ENCODE peak calls at places on chromosomes 1 and 21, in nine cellular contexts. One of them, this sample, is unnamed. For H3K36me3 and H3K4me1, the result is how much of the 10 kb centered on the place peaks cover.

GRCh38 chr1:64516803-64517568 is 47.1 kb downstream of the CACHD1 start:
- DNase-seq in heart right ventricle: no peak
- DNase-seq in A673: no peak
- DNase-seq in GM23248: peak
- DNase-seq in IMR-90: peak
- DNase-seq in esophagus squamous epithelium: no peak
- DNase-seq in effector memory CD4-positive, alpha-beta T cell: no peak
- DNase-seq in aorta: no peak
- DNase-seq in mucosa of descending colon: no peak
- DNase-seq in this sample: no peak

GRCh38 chr1:164602480-164603093 is 43.6 kb downstream of the PBX1 start:
- DNase-seq in effector memory CD4-positive, alpha-beta T cell: no peak
- DNase-seq in IMR-90: peak
- DNase-seq in mucosa of descending colon: peak
- DNase-seq in esophagus squamous epithelium: no peak
- DNase-seq in A673: peak
- DNase-seq in heart right ventricle: peak
- DNase-seq in GM23248: peak
- DNase-seq in aorta: no peak
- DNase-seq in this sample: peak

GRCh38 chr1:85496881-85497582 is 32.1 kb upstream of the DDAH1 start:
- DNase-seq in esophagus squamous epithelium: no peak
- DNase-seq in aorta: no peak
- DNase-seq in A673: no peak
- DNase-seq in heart right ventricle: no peak
- DNase-seq in GM23248: peak
- DNase-seq in mucosa of descending colon: no peak
- DNase-seq in effector memory CD4-positive, alpha-beta T cell: no peak
- DNase-seq in IMR-90: peak
- DNase-seq in this sample: no peak

GRCh38 chr1:230877139-230877923 is 9.0 kb upstream of the C1orf198 start:
- DNase-seq in A673: no peak
- DNase-seq in aorta: no peak
- DNase-seq in esophagus squamous epithelium: no peak
- DNase-seq in effector memory CD4-positive, alpha-beta T cell: no peak
- DNase-seq in IMR-90: peak
- DNase-seq in mucosa of descending colon: no peak
- DNase-seq in GM23248: peak
- DNase-seq in heart right ventricle: no peak
- DNase-seq in this sample: no peak

GRCh38 chr21:45093064-45093532 is 18.7 kb downstream of the ADARB1 start:
- DNase-seq in heart right ventricle: peak
- DNase-seq in effector memory CD4-positive, alpha-beta T cell: no peak
- DNase-seq in IMR-90: no peak
- DNase-seq in GM23248: no peak
- DNase-seq in esophagus squamous epithelium: no peak
- DNase-seq in mucosa of descending colon: no peak
- DNase-seq in aorta: peak
- DNase-seq in A673: no peak
- DNase-seq in this sample: no peak

GRCh38 chr1:1544544-1544943 is 4.1 kb upstream of the TMEM240 start:
- DNase-seq in GM23248: no peak
- DNase-seq in A673: no peak
- DNase-seq in aorta: no peak
- DNase-seq in effector memory CD4-positive, alpha-beta T cell: no peak
- DNase-seq in heart right ventricle: no peak
- DNase-seq in IMR-90: no peak
- DNase-seq in mucosa of descending colon: no peak
- DNase-seq in esophagus squamous epithelium: no peak
- DNase-seq in this sample: no peak

GRCh38 chr1:178931843-178932551 is 61.1 kb upstream of the ANGPTL1 start:
- DNase-seq in heart right ventricle: peak
- DNase-seq in mucosa of descending colon: peak
- DNase-seq in A673: peak
- DNase-seq in aorta: peak
- DNase-seq in esophagus squamous epithelium: no peak
- DNase-seq in GM23248: peak
- DNase-seq in effector memory CD4-positive, alpha-beta T cell: no peak
- DNase-seq in IMR-90: peak
- DNase-seq in this sample: no peak

GRCh38 chr1:14190508-14190907 is 408.0 kb upstream of the KAZN start:
- DNase-seq in A673: no peak
- DNase-seq in aorta: no peak
- DNase-seq in GM23248: peak
- DNase-seq in heart right ventricle: no peak
- DNase-seq in effector memory CD4-positive, alpha-beta T cell: no peak
- DNase-seq in IMR-90: no peak
- DNase-seq in esophagus squamous epithelium: no peak
- DNase-seq in mucosa of descending colon: no peak
- DNase-seq in this sample: peak

GRCh38 chr1:205568469-205569361 is 63.1 kb downstream of the ELK4 start:
- DNase-seq in GM23248: peak
- DNase-seq in mucosa of descending colon: no peak
- DNase-seq in heart right ventricle: no peak
- DNase-seq in effector memory CD4-positive, alpha-beta T cell: no peak
- DNase-seq in A673: no peak
- DNase-seq in IMR-90: no peak
- DNase-seq in esophagus squamous epithelium: no peak
- DNase-seq in aorta: no peak
- DNase-seq in this sample: no peak

GRCh38 chr21:30256100-30256499 is 26.6 kb downstream of the KRTAP24-1 start:
- DNase-seq in GM23248: no peak
- DNase-seq in effector memory CD4-positive, alpha-beta T cell: no peak
- DNase-seq in IMR-90: no peak
- DNase-seq in heart right ventricle: no peak
- DNase-seq in aorta: no peak
- DNase-seq in A673: no peak
- DNase-seq in esophagus squamous epithelium: no peak
- DNase-seq in mucosa of descending colon: no peak
- DNase-seq in this sample: peak

GRCh38 chr1:204369006-204369726 is 9.4 kb upstream of the PLEKHA6 start:
- DNase-seq in esophagus squamous epithelium: no peak
- DNase-seq in effector memory CD4-positive, alpha-beta T cell: no peak
- DNase-seq in A673: no peak
- DNase-seq in aorta: no peak
- DNase-seq in IMR-90: no peak
- DNase-seq in GM23248: no peak
- DNase-seq in heart right ventricle: no peak
- DNase-seq in mucosa of descending colon: no peak
- DNase-seq in this sample: no peak

DNA sequence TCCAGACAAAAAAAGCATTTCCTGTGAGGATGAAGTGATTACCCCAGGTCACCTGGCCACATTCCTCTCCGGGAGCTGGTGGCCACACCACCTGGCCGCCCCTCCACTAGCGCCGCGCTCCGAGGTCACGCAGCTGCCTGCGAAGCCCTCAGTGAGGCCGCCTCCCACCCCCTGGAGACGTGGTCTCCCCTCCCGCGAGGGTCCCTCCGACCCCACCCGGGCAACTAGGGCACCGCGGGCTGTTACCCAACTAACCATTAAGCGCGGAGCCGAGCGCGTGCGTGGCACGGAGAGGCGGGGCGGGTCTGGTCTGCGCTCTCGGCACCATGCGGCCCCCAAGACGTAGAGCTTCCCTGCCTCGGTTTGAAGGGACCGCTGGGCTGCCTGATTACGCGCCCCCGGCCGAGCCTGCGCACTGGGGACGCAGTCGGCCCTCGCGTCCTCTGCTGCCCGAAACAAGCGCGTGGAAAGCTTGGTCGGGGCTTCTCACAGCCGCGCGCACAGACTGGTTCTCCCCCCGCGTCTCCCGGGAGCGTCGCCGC is 106.5 kb downstream of the SLC16A1 start:
- DNase-seq in esophagus squamous epithelium: no peak
- DNase-seq in IMR-90: peak
- DNase-seq in aorta: peak
- DNase-seq in effector memory CD4-positive, alpha-beta T cell: no peak
- DNase-seq in GM23248: peak
- DNase-seq in mucosa of descending colon: peak
- DNase-seq in heart right ventricle: peak
- DNase-seq in A673: peak
- DNase-seq in this sample: no peak
- H3K4me3 ChIP-seq in esophagus squamous epithelium: peak
- H3K4me3 ChIP-seq in IMR-90: peak
- H3K4me3 ChIP-seq in aorta: no peak
- H3K4me3 ChIP-seq in effector memory CD4-positive, alpha-beta T cell: peak
- H3K4me3 ChIP-seq in GM23248: peak
- H3K4me3 ChIP-seq in mucosa of descending colon: no peak
- H3K4me3 ChIP-seq in heart right ventricle: peak
- H3K4me3 ChIP-seq in A673: peak
- H3K4me3 ChIP-seq in this sample: peak

DNA sequence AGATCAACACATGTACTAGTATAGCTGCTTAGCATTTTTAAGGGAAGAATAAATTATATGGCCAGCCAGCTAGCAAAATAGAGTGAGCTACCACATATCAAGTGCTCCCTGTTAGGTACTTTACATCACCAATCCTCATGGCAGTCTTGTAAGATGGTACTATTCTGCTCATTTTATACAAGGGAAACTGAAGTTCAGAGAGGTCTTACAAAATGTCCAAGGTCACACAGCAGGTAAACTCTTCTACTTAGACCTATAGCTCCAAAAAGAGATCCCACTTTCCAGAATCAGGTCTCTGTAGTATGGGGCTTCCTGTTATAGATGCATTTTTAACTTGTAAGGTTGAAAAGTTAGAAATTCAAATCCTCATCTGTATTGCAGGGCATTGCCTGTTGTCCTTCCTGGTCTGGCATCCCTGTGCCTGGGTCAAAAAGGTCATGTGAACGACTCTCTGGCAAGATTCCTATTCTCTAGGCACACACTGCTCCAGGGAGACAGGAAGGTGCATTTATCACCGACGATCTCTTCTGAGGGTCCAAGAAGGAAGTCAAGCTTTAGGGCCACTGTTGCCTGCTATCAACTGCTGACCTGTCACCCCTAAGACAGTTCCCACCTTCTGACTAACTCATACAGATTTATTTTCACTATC is 41.1 kb downstream of the TRIT1 start:
- DNase-seq in heart right ventricle: no peak
- DNase-seq in IMR-90: no peak
- DNase-seq in GM23248: no peak
- DNase-seq in mucosa of descending colon: no peak
- DNase-seq in esophagus squamous epithelium: no peak
- DNase-seq in A673: no peak
- DNase-seq in effector memory CD4-positive, alpha-beta T cell: no peak
- DNase-seq in aorta: no peak
- DNase-seq in this sample: no peak
- H3K36me3 ChIP-seq in heart right ventricle: half or more
- H3K36me3 ChIP-seq in IMR-90: under half
- H3K36me3 ChIP-seq in GM23248: half or more
- H3K36me3 ChIP-seq in mucosa of descending colon: under half
- H3K36me3 ChIP-seq in esophagus squamous epithelium: half or more
- H3K36me3 ChIP-seq in A673: half or more
- H3K36me3 ChIP-seq in effector memory CD4-positive, alpha-beta T cell: under half
- H3K36me3 ChIP-seq in aorta: under half
- H3K36me3 ChIP-seq in this sample: under half

DNA sequence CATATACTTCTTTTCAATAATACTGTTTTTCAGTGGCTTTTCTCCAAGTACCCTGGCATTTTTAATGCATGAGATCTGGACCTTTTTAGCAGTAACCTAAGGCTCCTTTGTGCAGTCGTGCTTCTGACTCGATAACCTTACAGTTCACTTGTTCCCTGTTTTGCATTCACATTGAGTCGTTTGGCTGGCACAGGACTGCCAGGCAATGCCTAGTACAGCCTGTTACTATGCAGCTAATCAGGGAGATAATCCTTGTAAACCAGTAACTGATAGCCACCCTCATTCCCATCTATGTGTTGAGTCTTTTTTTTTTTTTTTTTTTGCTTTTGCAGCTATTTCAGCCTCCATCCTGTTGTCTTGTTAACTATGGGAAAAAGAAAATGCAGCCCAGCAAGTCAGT is 3.8 kb downstream of the ATP1B1 start:
- DNase-seq in A673: no peak
- DNase-seq in GM23248: no peak
- DNase-seq in heart right ventricle: no peak
- DNase-seq in esophagus squamous epithelium: no peak
- DNase-seq in IMR-90: no peak
- DNase-seq in mucosa of descending colon: no peak
- DNase-seq in aorta: no peak
- DNase-seq in effector memory CD4-positive, alpha-beta T cell: no peak
- DNase-seq in this sample: no peak
- H3K4me1 ChIP-seq in A673: under half
- H3K4me1 ChIP-seq in GM23248: under half
- H3K4me1 ChIP-seq in heart right ventricle: half or more
- H3K4me1 ChIP-seq in esophagus squamous epithelium: half or more
- H3K4me1 ChIP-seq in IMR-90: under half
- H3K4me1 ChIP-seq in mucosa of descending colon: under half
- H3K4me1 ChIP-seq in aorta: under half
- H3K4me1 ChIP-seq in effector memory CD4-positive, alpha-beta T cell: under half
- H3K4me1 ChIP-seq in this sample: under half

GRCh38 chr21:42000908-42001307 is 9.3 kb downstream of the ZBTB21 start:
- DNase-seq in mucosa of descending colon: no peak
- DNase-seq in aorta: no peak
- DNase-seq in GM23248: no peak
- DNase-seq in effector memory CD4-positive, alpha-beta T cell: no peak
- DNase-seq in heart right ventricle: no peak
- DNase-seq in IMR-90: no peak
- DNase-seq in esophagus squamous epithelium: no peak
- DNase-seq in A673: no peak
- DNase-seq in this sample: no peak

GRCh38 chr21:42003051-42003461 is 7.1 kb downstream of the ZBTB21 start:
- DNase-seq in aorta: no peak
- DNase-seq in A673: peak
- DNase-seq in GM23248: peak
- DNase-seq in IMR-90: peak
- DNase-seq in mucosa of descending colon: no peak
- DNase-seq in heart right ventricle: no peak
- DNase-seq in effector memory CD4-positive, alpha-beta T cell: no peak
- DNase-seq in esophagus squamous epithelium: no peak
- DNase-seq in this sample: no peak

GRCh38 chr21:42004406-42005199 is 5.6 kb downstream of the ZBTB21 start:
- DNase-seq in IMR-90: no peak
- DNase-seq in aorta: no peak
- DNase-seq in esophagus squamous epithelium: no peak
- DNase-seq in mucosa of descending colon: no peak
- DNase-seq in GM23248: no peak
- DNase-seq in effector memory CD4-positive, alpha-beta T cell: no peak
- DNase-seq in A673: no peak
- DNase-seq in heart right ventricle: no peak
- DNase-seq in this sample: no peak

GRCh38 chr21:42001781-42002180 is 8.4 kb downstream of the ZBTB21 start:
- DNase-seq in IMR-90: no peak
- DNase-seq in heart right ventricle: no peak
- DNase-seq in mucosa of descending colon: no peak
- DNase-seq in esophagus squamous epithelium: no peak
- DNase-seq in effector memory CD4-positive, alpha-beta T cell: no peak
- DNase-seq in aorta: no peak
- DNase-seq in GM23248: no peak
- DNase-seq in A673: no peak
- DNase-seq in this sample: no peak

DNA sequence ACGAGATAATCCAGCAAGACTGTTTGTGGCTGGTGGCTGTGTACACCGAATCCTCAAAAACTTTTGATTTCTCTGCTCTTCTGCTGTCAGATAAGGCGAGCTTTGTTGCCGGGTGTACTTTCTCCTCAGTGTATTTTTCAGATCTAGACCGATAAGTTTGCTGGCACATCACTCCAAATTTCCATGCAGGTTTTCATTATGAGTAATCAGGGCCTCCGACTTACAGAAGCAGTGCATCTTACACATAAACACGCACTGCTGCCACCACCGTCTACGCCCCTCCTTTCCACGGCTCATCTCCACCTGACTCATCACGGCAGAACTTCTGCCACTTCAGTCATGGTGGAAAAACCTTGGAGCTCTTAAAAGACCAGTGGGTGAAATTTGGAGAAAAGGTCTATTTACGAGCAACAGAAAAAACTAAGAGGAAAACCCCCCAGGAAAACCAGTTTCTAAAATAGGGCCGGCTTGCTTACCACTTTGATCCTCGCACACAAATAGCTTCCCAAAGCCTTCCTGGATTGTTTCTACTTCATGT is 7.7 kb downstream of the ZBTB21 start:
- DNase-seq in mucosa of descending colon: no peak
- DNase-seq in effector memory CD4-positive, alpha-beta T cell: peak
- DNase-seq in A673: no peak
- DNase-seq in IMR-90: peak
- DNase-seq in heart right ventricle: no peak
- DNase-seq in esophagus squamous epithelium: no peak
- DNase-seq in aorta: no peak
- DNase-seq in GM23248: peak
- DNase-seq in this sample: no peak
- H3K4me3 ChIP-seq in mucosa of descending colon: no peak
- H3K4me3 ChIP-seq in effector memory CD4-positive, alpha-beta T cell: no peak
- H3K4me3 ChIP-seq in A673: no peak
- H3K4me3 ChIP-seq in IMR-90: no peak
- H3K4me3 ChIP-seq in heart right ventricle: no peak
- H3K4me3 ChIP-seq in esophagus squamous epithelium: no peak
- H3K4me3 ChIP-seq in aorta: no peak
- H3K4me3 ChIP-seq in GM23248: peak
- H3K4me3 ChIP-seq in this sample: no peak